ENCODE peak calls at places on chromosome 2, in seven cellular contexts. X is K562, D is HCT116, Q is H1, F is SK-N-SH, G is GM12878, B is Panc1. O is an unnamed sample.

GRCh38 chr2:180040146-180040925 is 33.2 kb upstream of the CWC22 start:
- DNase-seq in D (no peak), B (no peak), Q (no peak), F (no peak), G (no peak), X (no peak), O (no peak)

GRCh38 chr2:119240311-119241204 is 16.9 kb downstream of the STEAP3 start:
- DNase-seq in D (peak; percentile 50), G (no peak), X (peak; percentile 36), Q (no peak), B (no peak), F (peak; percentile 65), O (peak; percentile 33)

GRCh38 chr2:236022128-236022527 is 146.1 kb downstream of the GBX2 start:
- DNase-seq in Q (no peak), B (no peak), X (no peak), G (no peak), D (no peak), F (no peak), O (no peak)

GRCh38 chr2:215577356-215577755 is 141.5 kb upstream of the FN1 start:
- DNase-seq in Q (no peak), B (no peak), X (no peak), G (no peak), D (no peak), F (no peak), O (no peak)

GRCh38 chr2:79114797-79115494 is 5.3 kb upstream of the REG1A start:
- DNase-seq in F (no peak), X (no peak), Q (no peak), D (no peak), B (no peak), G (no peak), O (no peak)

GRCh38 chr2:217430916-217431576 is 571.2 kb upstream of the TNP1 start:
- DNase-seq in F (no peak), D (no peak), X (no peak), B (no peak), Q (no peak), G (no peak), O (no peak)

GRCh38 chr2:112480540-112481049 is 1.4 kb upstream of the TTL start:
- DNase-seq in B (no peak), D (no peak), Q (no peak), X (peak; percentile 42), G (no peak), F (peak; percentile 58), O (peak; percentile 24)

GRCh38 chr2:127039387-127040031 is 67.4 kb downstream of the BIN1 start:
- DNase-seq in G (peak; percentile 44), F (no peak), Q (no peak), X (no peak), D (no peak), B (no peak), O (no peak)

GRCh38 chr2:55419236-55419513 is 481 bp downstream of the CCDC88A start:
- DNase-seq in Q (no peak), X (peak; percentile 28), G (no peak), B (no peak), D (no peak), F (peak; percentile 51), O (no peak)
- TF ChIP-seq SIN3A in Q (no peak), X (no peak), G (no peak), B (no peak), D (no peak), F (no peak), O (no peak)

DNA sequence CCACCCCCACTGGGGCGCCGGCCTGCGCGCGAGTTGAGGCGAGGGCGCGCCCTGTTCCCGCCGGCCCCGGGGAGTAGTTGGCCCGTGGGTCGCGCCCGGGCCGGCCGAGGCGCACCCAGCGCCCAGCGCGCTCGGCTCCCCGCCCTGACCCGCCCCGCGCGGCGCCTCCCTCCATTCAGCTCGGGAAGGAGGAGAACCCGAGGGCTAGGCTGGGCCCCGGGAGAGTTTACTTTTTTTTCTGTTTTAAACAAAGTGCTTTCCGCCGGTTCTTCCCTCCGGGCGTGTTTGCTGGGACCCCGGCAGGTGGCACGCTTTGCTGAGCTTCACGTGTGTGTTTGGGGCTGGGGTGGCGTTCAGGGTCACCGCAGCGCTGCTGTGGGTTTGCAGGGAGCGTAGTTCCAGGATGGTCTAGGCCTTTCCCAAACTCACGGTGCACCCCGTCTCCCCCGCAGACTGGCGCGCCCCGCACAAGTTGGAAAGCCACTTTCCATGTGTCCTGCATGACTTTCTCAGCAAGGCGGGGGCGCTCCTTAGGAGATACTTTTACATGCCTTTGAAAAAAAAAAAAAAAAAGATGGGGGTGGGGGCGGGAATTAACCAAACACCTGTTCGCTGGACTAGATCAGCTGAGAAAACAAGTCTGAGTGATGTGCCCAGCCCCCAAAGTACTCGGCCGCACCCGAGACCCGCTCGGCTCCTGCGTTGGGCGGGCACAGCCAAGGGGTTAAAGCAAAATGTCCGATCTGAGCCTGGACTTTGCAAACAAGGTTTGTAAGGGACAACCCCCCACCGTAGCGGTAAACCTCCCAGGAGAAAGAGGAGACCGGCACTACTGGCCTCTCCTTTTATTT is 829 bp downstream of the ITGA6 start:
- DNase-seq in G (no peak), B (no peak), X (no peak), F (peak; percentile 74), D (no peak), Q (peak; percentile 66), O (peak; percentile 74)
- TF ChIP-seq CTCF in G (no peak), B (peak; percentile 39), X (no peak), F (peak; percentile 30), D (peak; percentile 31), Q (no peak), O (peak; percentile 54)

GRCh38 chr2:75607988-75608683 is 38.4 kb upstream of the MRPL19 start:
- DNase-seq in X (no peak), B (no peak), F (no peak), Q (no peak), D (no peak), G (no peak), O (peak; percentile 49)

GRCh38 chr2:75603477-75603876 is 42.7 kb upstream of the EVA1A start:
- DNase-seq in F (no peak), X (no peak), Q (no peak), B (no peak), G (no peak), D (no peak), O (no peak)

GRCh38 chr2:75604479-75604878 is 42.1 kb upstream of the MRPL19 start:
- DNase-seq in D (no peak), G (no peak), F (no peak), Q (no peak), X (no peak), B (no peak), O (no peak)

GRCh38 chr2:75606851-75607798 is 39.5 kb upstream of the MRPL19 start:
- DNase-seq in D (no peak), X (no peak), Q (no peak), B (no peak), F (no peak), G (no peak), O (no peak)

DNA sequence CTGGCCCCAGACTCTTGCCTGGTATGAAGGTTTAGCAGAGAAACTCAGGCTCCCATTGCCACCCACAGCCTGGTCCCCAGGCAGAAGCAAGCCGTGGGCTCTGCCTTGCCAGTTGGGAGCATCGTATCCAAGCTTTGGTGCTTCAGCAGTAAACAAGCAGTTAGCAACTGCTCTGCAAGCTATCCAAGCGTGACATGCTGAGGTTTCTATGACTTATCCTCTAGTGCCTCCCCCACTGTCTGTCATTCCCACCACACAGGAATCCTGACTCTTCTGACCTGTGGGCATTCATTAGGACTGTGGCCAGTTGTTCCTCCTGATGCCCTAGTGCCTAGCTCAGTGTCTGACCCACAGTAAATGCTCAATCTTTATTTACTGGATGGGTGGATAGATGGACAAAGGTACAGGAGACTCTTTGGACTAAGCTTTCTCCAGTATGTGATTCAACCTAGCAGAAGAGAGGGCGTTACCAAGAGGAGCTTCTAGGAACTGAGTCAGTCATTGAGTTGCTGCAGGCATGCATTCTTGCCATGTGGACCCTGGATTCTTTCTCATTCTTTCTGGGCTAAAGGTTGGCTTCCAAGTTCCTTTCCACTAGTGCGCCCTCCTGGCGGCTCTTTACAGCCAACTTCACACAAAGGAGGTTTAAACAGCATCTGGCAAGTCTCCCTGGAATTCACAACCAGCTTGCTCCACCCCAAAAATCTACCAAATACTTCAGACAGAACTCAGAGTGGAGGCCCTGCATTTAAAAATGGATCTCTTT is 40.6 kb upstream of the MRPL19 start:
- DNase-seq in D (no peak), G (no peak), X (no peak), B (no peak), F (no peak), Q (no peak), O (peak; percentile 69)
- TF ChIP-seq SIN3A in D (no peak), G (no peak), X (no peak), B (no peak), F (peak; percentile 49), Q (no peak), O (peak; percentile 26)

GRCh38 chr2:101349893-101350662 is 37.2 kb downstream of the CREG2 start:
- DNase-seq in Q (no peak), B (no peak), D (no peak), X (no peak), G (no peak), F (no peak), O (peak; percentile 50)
- TF ChIP-seq CTCF in Q (peak; percentile 40), B (no peak), D (peak; percentile 32), X (peak; percentile 14), G (peak; percentile 10), F (peak; percentile 50), O (peak; percentile 58)

DNA sequence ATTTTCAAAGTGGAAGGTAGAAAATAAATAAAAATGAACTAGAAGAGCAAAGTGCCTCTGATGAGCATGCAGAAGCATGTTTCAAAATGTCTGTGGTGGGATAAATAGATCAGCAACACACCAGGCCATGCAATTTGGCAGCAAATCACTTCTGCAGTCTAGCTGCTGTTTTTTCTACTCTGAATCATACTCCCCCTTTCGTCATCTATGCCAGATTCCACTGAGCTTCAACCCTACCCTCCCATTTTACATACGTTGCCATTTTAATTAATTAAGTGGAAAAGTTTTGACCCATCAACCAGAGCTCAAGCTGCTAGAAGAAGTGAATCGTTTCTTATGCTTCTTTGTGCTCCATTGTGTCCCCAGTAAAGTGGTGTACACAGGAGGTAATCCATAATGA is 79.3 kb downstream of the NRXN1 start:
- DNase-seq in Q (no peak), F (no peak), D (peak; percentile 16), X (no peak), G (no peak), B (no peak), O (no peak)
- TF ChIP-seq SIN3A in Q (no peak), F (no peak), D (no peak), X (no peak), G (no peak), B (no peak), O (no peak)

O was measured in HepG2.